ENCODE peak calls at places on chromosome 11, in six cellular contexts. X is fibroblast of lung, U is prostate gland, W is BJ, D is cardiac fibroblast, B is choroid plexus epithelial cell. O is an unnamed sample.

GRCh38 chr11:38553033-38553432 is 1955.0 kb upstream of the RAG2 start:
- DNase-seq in X (peak), U (no peak), W (no peak), D (no peak), B (peak), O (no peak)

GRCh38 chr11:57219021-57219627 is 17.9 kb downstream of the APLNR start:
- DNase-seq in X (peak), U (no peak), W (no peak), D (no peak), B (peak), O (peak)

GRCh38 chr11:94786264-94787126 is 18.3 kb downstream of the AMOTL1 start:
- DNase-seq in X (peak), U (no peak), W (no peak), D (peak), B (peak), O (peak)

GRCh38 chr11:119382101-119382500 is 611 bp upstream of the USP2 start:
- DNase-seq in X (no peak), U (no peak), W (no peak), D (no peak), B (no peak), O (no peak)

GRCh38 chr11:26442131-26442530 is 110.2 kb downstream of the ANO3 start:
- DNase-seq in X (peak), U (no peak), W (peak), D (peak), B (peak), O (peak)

GRCh38 chr11:608751-609354 is 6.9 kb downstream of the IRF7 start:
- DNase-seq in X (no peak), U (no peak), W (no peak), D (no peak), B (no peak), O (no peak)

GRCh38 chr11:115581871-115582639 is 77.8 kb upstream of the CADM1 start:
- DNase-seq in X (peak), U (no peak), W (no peak), D (no peak), B (no peak), O (no peak)

GRCh38 chr11:45887587-45887986 is 2.1 kb downstream of the MAPK8IP1 start:
- DNase-seq in X (no peak), U (no peak), W (no peak), D (no peak), B (no peak), O (no peak)

GRCh38 chr11:450809-451451 is 851 bp downstream of the PTDSS2 start:
- DNase-seq in X (peak), U (peak), W (peak), D (peak), B (peak), O (peak)

GRCh38 chr11:115623021-115623451 is 118.8 kb upstream of the CADM1 start:
- DNase-seq in X (peak), U (peak), W (peak), D (peak), B (peak), O (peak)

GRCh38 chr11:114163231-114163631 is 103.7 kb downstream of the ZBTB16 start:
- DNase-seq in X (no peak), U (no peak), W (no peak), D (peak), B (no peak), O (peak)

GRCh38 chr11:121418625-121419114 is 33.4 kb upstream of the SORL1 start:
- DNase-seq in X (no peak), U (no peak), W (no peak), D (no peak), B (no peak), O (peak)

GRCh38 chr11:35364101-35364780 is 55.1 kb downstream of the SLC1A2 start:
- DNase-seq in X (peak), U (peak), W (peak), D (peak), B (peak), O (peak)

GRCh38 chr11:67022961-67023956 is at the start of gene SYT12:
- DNase-seq in X (no peak), U (no peak), W (no peak), D (peak), B (peak), O (no peak)

GRCh38 chr11:71498091-71498490 is 29.0 kb upstream of the KRTAP5-7 start:
- DNase-seq in X (no peak), U (no peak), W (no peak), D (no peak), B (no peak), O (no peak)

GRCh38 chr11:27886765-27887328 is 186.6 kb upstream of the BDNF start:
- DNase-seq in X (no peak), U (no peak), W (no peak), D (no peak), B (no peak), O (no peak)

GRCh38 chr11:58926251-58926650 is 13.0 kb upstream of the GLYATL1 start:
- DNase-seq in X (peak), U (peak), W (no peak), D (peak), B (no peak), O (no peak)

GRCh38 chr11:46489668-46490560 is 98.3 kb upstream of the CHRM4 start:
- DNase-seq in X (peak), U (no peak), W (no peak), D (peak), B (peak), O (peak)

GRCh38 chr11:11706022-11706421 is 84.2 kb upstream of the GALNT18 start:
- DNase-seq in X (no peak), U (no peak), W (no peak), D (no peak), B (no peak), O (peak)

GRCh38 chr11:61477734-61478148 is 30.8 kb upstream of the LRRC10B start:
- DNase-seq in X (peak), U (peak), W (no peak), D (peak), B (no peak), O (peak)

GRCh38 chr11:45025716-45026492 is 75.2 kb upstream of the TP53I11 start:
- DNase-seq in X (peak), U (no peak), W (no peak), D (peak), B (peak), O (no peak)

GRCh38 chr11:1521382-1522080 is 35.0 kb upstream of the MOB2 start:
- DNase-seq in X (no peak), U (no peak), W (no peak), D (no peak), B (no peak), O (no peak)

GRCh38 chr11:65639623-65640482 is 2.0 kb downstream of the SIPA1 start:
- DNase-seq in X (no peak), U (no peak), W (no peak), D (peak), B (no peak), O (no peak)

GRCh38 chr11:20047755-20048154 is 112.5 kb downstream of the DBX1 start:
- DNase-seq in X (no peak), U (no peak), W (no peak), D (no peak), B (no peak), O (no peak)

GRCh38 chr11:86245369-86246292 is 1.1 kb downstream of the EED start:
- DNase-seq in X (peak), U (no peak), W (no peak), D (peak), B (peak), O (peak)

GRCh38 chr11:81159900-81160299 is 1573.8 kb downstream of the FAM181B start:
- DNase-seq in X (no peak), U (no peak), W (no peak), D (no peak), B (no peak), O (no peak)

GRCh38 chr11:48172818-48173609 is 43.6 kb upstream of the OR4B1 start:
- DNase-seq in X (peak), U (peak), W (no peak), D (peak), B (peak), O (peak)
- TF ChIP-seq CTCF in X (peak), U (no peak), W (peak), D (peak), B (peak), O (peak)

GRCh38 chr11:112538529-112538928 is 277.9 kb upstream of the PLET1 start:
- DNase-seq in X (no peak), U (no peak), W (no peak), D (no peak), B (no peak), O (no peak)
- TF ChIP-seq CTCF in X (no peak), U (no peak), W (no peak), D (no peak), B (no peak), O (no peak)

GRCh38 chr11:118295834-118296454 is 8.6 kb upstream of the CD3E start:
- DNase-seq in X (peak), U (peak), W (no peak), D (peak), B (peak), O (peak)
- TF ChIP-seq CTCF in X (peak), U (peak), W (peak), D (peak), B (peak), O (peak)

GRCh38 chr11:112249871-112250590 is 10.6 kb downstream of the PLET1 start:
- DNase-seq in X (no peak), U (no peak), W (no peak), D (no peak), B (no peak), O (no peak)
- TF ChIP-seq CTCF in X (no peak), U (no peak), W (no peak), D (no peak), B (no peak), O (no peak)

GRCh38 chr11:125626381-125626950 is 1.5 kb downstream of the CHEK1 start:
- DNase-seq in X (no peak), U (no peak), W (peak), D (no peak), B (no peak), O (no peak)
- TF ChIP-seq CTCF in X (peak), U (no peak), W (peak), D (peak), B (peak), O (peak)

GRCh38 chr11:127844843-127845242 is 742.5 kb downstream of the ETS1 start:
- DNase-seq in X (no peak), U (no peak), W (no peak), D (no peak), B (no peak), O (no peak)

DNA sequence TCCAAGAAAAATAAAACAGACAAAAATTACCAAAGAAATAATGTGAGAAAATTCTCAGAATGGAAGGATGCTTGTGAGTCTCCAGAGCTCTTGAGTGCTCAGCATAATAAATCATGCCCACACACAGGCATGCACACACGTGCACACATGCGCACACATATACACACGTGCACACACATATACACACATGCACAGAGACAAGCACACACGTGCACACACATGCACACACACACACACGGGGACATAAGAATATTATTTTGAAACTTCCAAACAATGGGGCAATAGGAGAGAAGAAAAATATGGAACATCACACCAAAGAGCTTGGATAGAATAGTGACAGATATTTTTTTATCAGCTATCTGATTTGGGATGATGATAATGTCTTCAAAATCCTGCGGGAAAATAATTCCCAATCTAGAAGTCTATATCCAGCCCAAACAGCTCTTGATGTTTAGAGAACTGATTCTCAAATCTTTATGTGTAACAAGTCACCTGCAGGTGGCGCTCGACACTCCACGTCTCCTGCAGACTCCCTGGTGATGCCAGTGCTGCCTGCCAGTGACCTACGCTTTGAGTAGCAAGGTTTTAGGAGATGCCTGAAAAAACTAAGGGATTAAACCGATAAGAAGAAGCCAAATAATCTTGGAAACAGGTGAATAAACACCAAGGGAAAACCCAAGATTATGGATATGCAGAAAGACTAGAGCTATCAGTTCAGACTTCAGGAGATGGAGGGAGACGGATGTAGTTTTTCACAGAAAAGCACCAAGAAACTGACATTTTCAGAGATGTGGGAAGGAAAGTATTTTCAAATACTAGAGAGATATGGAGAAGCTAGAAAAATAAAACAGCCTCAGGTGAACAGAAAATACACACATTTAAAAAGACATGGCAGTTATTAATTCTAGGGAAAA is 743.6 kb downstream of the ETS1 start:
- DNase-seq in X (peak), U (peak), W (no peak), D (peak), B (peak), O (peak)
- TF ChIP-seq CTCF in X (peak), U (no peak), W (peak), D (peak), B (peak), O (peak)

DNA sequence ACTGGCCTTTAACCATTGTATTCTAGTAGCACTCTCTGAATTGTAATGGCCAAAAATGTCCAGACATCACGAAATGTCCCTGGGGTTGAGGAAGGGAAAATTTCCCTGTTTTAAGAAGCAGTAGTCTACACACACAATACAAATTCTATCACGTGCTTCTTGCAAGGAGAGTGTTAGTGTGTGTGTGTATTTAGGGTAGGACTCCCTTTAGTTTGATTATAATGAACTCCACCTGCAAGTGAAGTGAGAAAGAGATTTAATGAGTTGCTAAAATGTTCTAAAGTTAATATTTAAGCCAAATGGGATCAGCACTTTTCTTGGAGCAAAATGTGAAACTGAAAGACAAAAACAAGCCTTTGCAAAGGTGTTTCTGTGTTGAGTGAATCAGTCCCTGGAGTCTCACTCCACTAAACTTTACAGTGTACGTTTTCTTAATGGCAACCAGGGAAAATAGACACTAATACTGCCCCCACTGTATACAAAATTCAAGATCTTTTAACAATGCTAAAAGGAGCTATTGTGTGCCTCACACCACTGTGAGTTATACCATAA is 590.3 kb upstream of the TENM4 start:
- DNase-seq in X (no peak), U (no peak), W (no peak), D (no peak), B (no peak), O (no peak)
- TF ChIP-seq CTCF in X (no peak), U (no peak), W (no peak), D (no peak), B (no peak), O (no peak)

DNA sequence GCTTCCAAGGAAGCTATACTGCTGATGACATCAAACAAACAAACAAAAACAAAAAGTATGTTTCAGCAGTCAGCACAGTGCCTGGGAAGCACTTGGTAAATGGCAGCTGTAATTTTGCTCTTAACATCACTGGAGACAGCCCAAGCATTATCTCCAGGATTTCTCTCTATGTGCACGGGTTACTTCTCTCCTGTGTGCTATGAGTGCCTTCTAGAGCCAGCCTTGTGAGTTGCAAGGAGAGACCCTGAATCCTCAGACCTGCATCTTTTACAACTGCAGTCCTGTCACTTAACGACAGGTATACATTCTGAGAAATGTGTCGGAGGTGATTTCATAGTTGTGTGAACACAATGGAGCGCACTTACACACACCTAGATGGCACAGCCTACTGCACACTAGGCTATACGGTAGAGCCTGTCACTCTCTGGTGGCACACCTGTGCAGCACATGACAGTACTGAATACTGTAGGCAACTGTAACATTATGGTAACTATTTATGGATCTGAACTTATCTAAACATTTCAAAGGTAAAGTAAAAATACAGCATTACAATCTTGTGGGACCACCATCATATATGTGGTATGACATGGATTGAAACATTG is 662.5 kb upstream of the B3GAT1 start:
- DNase-seq in X (no peak), U (no peak), W (no peak), D (peak), B (peak), O (peak)
- TF ChIP-seq CTCF in X (no peak), U (no peak), W (peak), D (no peak), B (peak), O (peak)

GRCh38 chr11:64034411-64034811 is 1.3 kb upstream of the FLRT1 start:
- DNase-seq in X (no peak), U (no peak), W (no peak), D (no peak), B (no peak), O (no peak)
- TF ChIP-seq CTCF in X (no peak), U (no peak), W (no peak), D (no peak), B (no peak), O (no peak)

GRCh38 chr11:83252941-83253340 is 33.2 kb downstream of the CCDC90B start:
- DNase-seq in X (no peak), U (no peak), W (no peak), D (no peak), B (no peak), O (no peak)
- TF ChIP-seq CTCF in X (no peak), U (no peak), W (no peak), D (no peak), B (no peak), O (no peak)

O was measured in MCF 10A.